ENCODE peak calls at places on chromosomes 6 and 20, in seven cellular contexts. D is heart right ventricle, F is stomach, A is brain microvascular endothelial cell, M is sigmoid colon, R is left ventricle myocardium inferior, H is K562. N is an unnamed sample.

GRCh38 chr20:41956316-41957050 is 338.3 kb upstream of the CHD6 start:
- DNase-seq in D (peak; percentile 4), F (no peak), A (no peak), M (no peak), R (no peak), H (peak; percentile 48), N (no peak)

GRCh38 chr6:37074053-37074827 is 68.8 kb downstream of the FGD2 start:
- DNase-seq in D (no peak), F (no peak), A (no peak), M (peak; percentile 83), R (peak; percentile 53), H (peak; percentile 30), N (no peak)

GRCh38 chr6:28769626-28770402 is 154.0 kb downstream of the TRIM27 start:
- DNase-seq in D (no peak), F (no peak), A (peak; percentile 75), M (no peak), R (no peak), H (peak; percentile 72), N (no peak)

GRCh38 chr6:149234051-149234962 is 83.2 kb upstream of the TAB2 start:
- DNase-seq in D (no peak), F (no peak), A (peak; percentile 46), M (no peak), R (no peak), H (no peak), N (no peak)

GRCh38 chr20:10665027-10665561 is 8.7 kb downstream of the JAG1 start:
- DNase-seq in D (no peak), F (no peak), A (no peak), M (no peak), R (no peak), H (no peak), N (no peak)

GRCh38 chr20:31857861-31858835 is 12.2 kb downstream of the DUSP15 start:
- DNase-seq in D (no peak), F (no peak), A (no peak), M (no peak), R (no peak), H (no peak), N (no peak)

GRCh38 chr20:37670426-37670825 is 23.4 kb upstream of the CTNNBL1 start:
- DNase-seq in D (no peak), F (no peak), A (no peak), M (peak; percentile 73), R (no peak), H (no peak), N (no peak)

GRCh38 chr20:14510341-14510740 is 172.9 kb upstream of the FLRT3 start:
- DNase-seq in D (no peak), F (no peak), A (no peak), M (no peak), R (no peak), H (no peak), N (no peak)

GRCh38 chr6:6851059-6851658 is 256.6 kb upstream of the RREB1 start:
- DNase-seq in D (peak; percentile 56), F (peak; percentile 55), A (peak; percentile 97), M (peak; percentile 81), R (peak; percentile 27), H (peak; percentile 94), N (peak; percentile 57)

GRCh38 chr6:41489284-41489851 is 56.8 kb upstream of the FOXP4 start:
- DNase-seq in D (no peak), F (no peak), A (no peak), M (no peak), R (peak; percentile 32), H (no peak), N (no peak)

GRCh38 chr6:155974967-155975366 is 519.3 kb upstream of the NOX3 start:
- DNase-seq in D (no peak), F (no peak), A (no peak), M (no peak), R (no peak), H (no peak), N (no peak)

GRCh38 chr6:165841153-165841558 is 178.1 kb upstream of the PDE10A start:
- DNase-seq in D (no peak), F (no peak), A (no peak), M (no peak), R (no peak), H (no peak), N (no peak)

GRCh38 chr6:3882865-3883264 is 33.7 kb downstream of the FAM50B start:
- DNase-seq in D (no peak), F (no peak), A (no peak), M (no peak), R (no peak), H (no peak), N (no peak)

GRCh38 chr6:67131827-67132226 is 1424.8 kb upstream of the EYS start:
- DNase-seq in D (no peak), F (no peak), A (no peak), M (no peak), R (no peak), H (no peak), N (no peak)

GRCh38 chr6:150723857-150724256 is 124.2 kb downstream of the PLEKHG1 start:
- DNase-seq in D (no peak), F (no peak), A (no peak), M (no peak), R (no peak), H (no peak), N (no peak)

GRCh38 chr6:150720774-150721233 is 121.1 kb downstream of the PLEKHG1 start:
- DNase-seq in D (no peak), F (no peak), A (peak; percentile 13), M (no peak), R (no peak), H (no peak), N (no peak)

GRCh38 chr6:150723056-150723658 is 123.5 kb downstream of the PLEKHG1 start:
- DNase-seq in D (no peak), F (no peak), A (no peak), M (no peak), R (no peak), H (no peak), N (no peak)

GRCh38 chr6:150719861-150720260 is 120.2 kb downstream of the PLEKHG1 start:
- DNase-seq in D (no peak), F (no peak), A (no peak), M (no peak), R (no peak), H (no peak), N (no peak)

DNA sequence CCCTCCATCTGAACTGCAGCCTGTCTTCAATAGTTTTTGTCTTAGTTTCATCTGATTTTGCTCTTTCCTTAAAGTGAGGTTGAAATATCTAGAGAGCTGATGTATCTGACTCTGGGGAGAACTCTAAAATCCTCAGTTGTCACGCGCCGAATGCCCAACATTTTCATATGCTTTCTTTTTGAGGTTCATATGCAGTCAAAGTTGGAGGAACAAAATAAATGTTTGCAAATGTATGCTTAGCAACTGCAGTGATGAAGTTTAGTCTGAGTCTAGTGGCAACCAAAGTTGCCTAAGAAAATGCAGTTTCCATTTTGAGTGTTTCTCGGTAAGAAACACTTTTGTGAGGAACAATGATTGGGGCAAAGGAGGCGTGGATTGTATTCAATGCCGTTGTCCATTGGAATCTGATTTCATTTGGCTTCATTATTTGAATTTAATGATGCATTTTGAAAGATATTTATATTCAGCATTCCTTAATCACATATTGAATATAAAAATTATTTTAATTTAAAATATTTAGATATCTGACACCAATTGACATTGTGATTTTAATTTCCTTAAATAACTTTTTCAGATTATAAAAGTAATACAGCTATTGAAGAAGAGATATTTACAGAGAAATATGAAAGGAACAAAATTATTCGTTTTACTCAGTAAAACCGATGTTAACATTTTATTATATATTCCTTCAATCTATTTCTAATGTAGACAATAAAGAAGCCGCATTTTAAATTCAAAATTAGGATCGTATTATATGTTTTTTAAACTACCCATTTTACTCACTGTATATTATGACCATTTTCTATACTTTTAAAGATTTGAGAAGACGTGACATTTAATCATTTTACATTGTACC is 122.0 kb downstream of the PLEKHG1 start:
- DNase-seq in D (no peak), F (no peak), A (no peak), M (no peak), R (no peak), H (no peak), N (no peak)
- H3K4me3 ChIP-seq in D (no peak overlapping the region), F (no peak overlapping the region), A (no peak overlapping the region), M (no peak overlapping the region), R (no peak overlapping the region), H (no peak overlapping the region), N (no peak overlapping the region)

GRCh38 chr6:142694054-142694453 is 250.9 kb downstream of the HIVEP2 start:
- DNase-seq in D (no peak), F (no peak), A (peak; percentile 80), M (no peak), R (no peak), H (no peak), N (no peak)

GRCh38 chr6:142696123-142696522 is 248.9 kb downstream of the HIVEP2 start:
- DNase-seq in D (no peak), F (no peak), A (no peak), M (no peak), R (no peak), H (no peak), N (no peak)

GRCh38 chr6:142692942-142693341 is 252.0 kb downstream of the HIVEP2 start:
- DNase-seq in D (peak; percentile 71), F (peak; percentile 58), A (peak; percentile 97), M (peak; percentile 82), R (peak; percentile 37), H (peak; percentile 60), N (no peak)

GRCh38 chr6:142695016-142695415 is 250.0 kb downstream of the HIVEP2 start:
- DNase-seq in D (peak; percentile 29), F (no peak), A (no peak), M (no peak), R (no peak), H (no peak), N (no peak)

DNA sequence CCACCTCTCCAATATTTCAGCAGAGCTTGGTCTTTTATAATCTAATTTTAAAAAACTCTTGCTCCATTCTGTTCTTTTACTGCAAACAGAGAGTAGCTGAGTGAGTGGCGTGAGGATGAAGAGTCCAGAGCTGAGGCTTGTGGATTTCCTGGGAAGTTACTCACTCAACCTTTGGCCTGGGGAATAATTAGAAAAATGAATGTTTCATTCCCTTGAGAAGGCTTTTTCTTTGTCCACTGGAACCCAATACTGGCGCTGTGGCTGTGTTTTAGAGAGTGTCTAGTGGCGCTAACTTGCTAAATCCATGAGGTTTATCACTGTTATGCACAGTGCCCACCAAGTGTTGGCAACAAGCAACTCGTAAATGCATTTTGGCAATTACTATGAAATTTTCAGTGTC is 251.5 kb downstream of the HIVEP2 start:
- DNase-seq in D (no peak), F (no peak), A (peak; percentile 78), M (no peak), R (no peak), H (no peak), N (no peak)
- H3K4me3 ChIP-seq in D (no peak overlapping the region), F (no peak overlapping the region), A (no peak overlapping the region), M (no peak overlapping the region), R (no peak overlapping the region), H (no peak overlapping the region), N (no peak overlapping the region)

GRCh38 chr6:42563697-42564495 is at the start of gene UBR2:
- DNase-seq in D (peak; percentile 99), F (peak; percentile 97), A (peak; percentile 99), M (peak; percentile 99), R (peak; percentile 95), H (peak; percentile 96), N (peak; percentile 92)
- H3K4me3 ChIP-seq in D (peak within 1 kb of the TSS; percentile 78), F (peak within 1 kb of the TSS; percentile 90), A (peak within 1 kb of the TSS; percentile 98), M (peak within 1 kb of the TSS; percentile 85), R (peak within 1 kb of the TSS; percentile 85), H (peak within 1 kb of the TSS; percentile 61), N (peak within 1 kb of the TSS; percentile 54)

DNA sequence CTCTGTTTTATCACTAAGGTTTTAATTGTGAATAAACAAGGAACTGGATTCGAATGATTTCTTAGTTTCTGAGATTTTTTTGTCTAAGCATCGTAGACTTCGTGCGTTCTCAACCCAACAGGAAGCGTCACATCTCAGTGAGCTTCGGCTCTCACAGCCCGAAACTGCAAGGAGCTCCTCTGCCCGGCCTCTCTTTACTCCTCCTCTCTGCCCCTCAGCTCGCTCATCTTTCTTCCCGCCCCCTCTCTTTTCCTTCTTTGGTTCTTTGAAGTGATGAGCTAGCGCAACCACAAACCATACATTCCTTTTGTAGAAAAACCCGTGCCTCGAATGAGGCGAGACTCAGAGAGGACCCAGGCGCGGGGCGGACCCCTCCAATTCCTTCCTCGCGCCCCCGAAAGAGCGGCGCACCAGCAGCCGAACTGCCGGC is 480 bp upstream of the NT5E start:
- DNase-seq in D (peak; percentile 20), F (no peak), A (peak; percentile 85), M (peak; percentile 75), R (no peak), H (no peak), N (no peak)
- H3K4me3 ChIP-seq in D (peak overlapping the region; percentile 65), F (peak overlapping the region; percentile 71), A (peak overlapping the region; percentile 96), M (peak overlapping the region; percentile 68), R (peak overlapping the region; percentile 75), H (no peak overlapping the region), N (peak overlapping the region; percentile 51)